ENCODE peak calls at places on chromosome 12, in six cellular contexts. One of them, this sample, is unnamed.

GRCh38 chr12:12684375-12685106 is 11.4 kb downstream of the GPR19 start:
- DNase-seq in upper lobe of right lung: no peak
- DNase-seq in AG04450: no peak
- DNase-seq in gastrocnemius medialis: no peak
- DNase-seq in AG09309: no peak
- DNase-seq in dorsolateral prefrontal cortex: peak
- DNase-seq in this sample: no peak

GRCh38 chr12:102539651-102540553 is 59.5 kb upstream of the IGF1 start:
- DNase-seq in AG09309: peak
- DNase-seq in upper lobe of right lung: no peak
- DNase-seq in dorsolateral prefrontal cortex: no peak
- DNase-seq in gastrocnemius medialis: no peak
- DNase-seq in AG04450: peak
- DNase-seq in this sample: peak

GRCh38 chr12:70408004-70408790 is 42.1 kb downstream of the KCNMB4 start:
- DNase-seq in upper lobe of right lung: no peak
- DNase-seq in AG04450: no peak
- DNase-seq in gastrocnemius medialis: no peak
- DNase-seq in dorsolateral prefrontal cortex: peak
- DNase-seq in AG09309: no peak
- DNase-seq in this sample: no peak

GRCh38 chr12:32270818-32271710 is 128.3 kb upstream of the FGD4 start:
- DNase-seq in gastrocnemius medialis: no peak
- DNase-seq in AG09309: peak
- DNase-seq in dorsolateral prefrontal cortex: no peak
- DNase-seq in AG04450: no peak
- DNase-seq in upper lobe of right lung: no peak
- DNase-seq in this sample: no peak

GRCh38 chr12:130663510-130663909 is 52.6 kb downstream of the RIMBP2 start:
- DNase-seq in gastrocnemius medialis: no peak
- DNase-seq in upper lobe of right lung: no peak
- DNase-seq in dorsolateral prefrontal cortex: no peak
- DNase-seq in AG04450: no peak
- DNase-seq in AG09309: no peak
- DNase-seq in this sample: no peak

GRCh38 chr12:2856901-2857495 is at the start of gene TEX52:
- DNase-seq in gastrocnemius medialis: no peak
- DNase-seq in upper lobe of right lung: no peak
- DNase-seq in AG09309: no peak
- DNase-seq in dorsolateral prefrontal cortex: no peak
- DNase-seq in AG04450: no peak
- DNase-seq in this sample: no peak

GRCh38 chr12:46214668-46215429 is 54.0 kb downstream of the SLC38A1 start:
- DNase-seq in AG04450: no peak
- DNase-seq in gastrocnemius medialis: peak
- DNase-seq in upper lobe of right lung: no peak
- DNase-seq in AG09309: no peak
- DNase-seq in dorsolateral prefrontal cortex: no peak
- DNase-seq in this sample: no peak

GRCh38 chr12:122799635-122800243 is 25.4 kb downstream of the CCDC62 start:
- DNase-seq in dorsolateral prefrontal cortex: no peak
- DNase-seq in upper lobe of right lung: no peak
- DNase-seq in gastrocnemius medialis: no peak
- DNase-seq in AG04450: no peak
- DNase-seq in AG09309: no peak
- DNase-seq in this sample: no peak

GRCh38 chr12:116244001-116244400 is 33.5 kb downstream of the MED13L start:
- DNase-seq in dorsolateral prefrontal cortex: no peak
- DNase-seq in AG04450: peak
- DNase-seq in upper lobe of right lung: no peak
- DNase-seq in AG09309: no peak
- DNase-seq in gastrocnemius medialis: no peak
- DNase-seq in this sample: no peak

GRCh38 chr12:85182699-85183098 is 97.3 kb upstream of the ALX1 start:
- DNase-seq in dorsolateral prefrontal cortex: no peak
- DNase-seq in AG09309: no peak
- DNase-seq in gastrocnemius medialis: no peak
- DNase-seq in AG04450: no peak
- DNase-seq in upper lobe of right lung: no peak
- DNase-seq in this sample: no peak

GRCh38 chr12:82627799-82628198 is 58.9 kb upstream of the TMTC2 start:
- DNase-seq in dorsolateral prefrontal cortex: no peak
- DNase-seq in upper lobe of right lung: no peak
- DNase-seq in gastrocnemius medialis: no peak
- DNase-seq in AG09309: peak
- DNase-seq in AG04450: no peak
- DNase-seq in this sample: no peak

GRCh38 chr12:12715128-12715458 is 2.1 kb upstream of the CDKN1B start:
- DNase-seq in gastrocnemius medialis: no peak
- DNase-seq in upper lobe of right lung: no peak
- DNase-seq in AG09309: no peak
- DNase-seq in AG04450: no peak
- DNase-seq in dorsolateral prefrontal cortex: no peak
- DNase-seq in this sample: no peak

GRCh38 chr12:71046215-71046614 is 111.6 kb downstream of the TSPAN8 start:
- DNase-seq in AG09309: no peak
- DNase-seq in dorsolateral prefrontal cortex: no peak
- DNase-seq in upper lobe of right lung: no peak
- DNase-seq in gastrocnemius medialis: no peak
- DNase-seq in AG04450: no peak
- DNase-seq in this sample: peak

GRCh38 chr12:120540445-120540844 is 6.3 kb downstream of the RNF10 start:
- DNase-seq in upper lobe of right lung: no peak
- DNase-seq in AG04450: no peak
- DNase-seq in gastrocnemius medialis: no peak
- DNase-seq in dorsolateral prefrontal cortex: no peak
- DNase-seq in AG09309: peak
- DNase-seq in this sample: no peak

GRCh38 chr12:122126342-122126635 is 47.7 kb downstream of the IL31 start:
- DNase-seq in upper lobe of right lung: no peak
- DNase-seq in AG04450: no peak
- DNase-seq in AG09309: no peak
- DNase-seq in gastrocnemius medialis: no peak
- DNase-seq in dorsolateral prefrontal cortex: no peak
- DNase-seq in this sample: no peak

GRCh38 chr12:44558340-44559100 is 317.6 kb downstream of the NELL2 start:
- DNase-seq in upper lobe of right lung: no peak
- DNase-seq in dorsolateral prefrontal cortex: no peak
- DNase-seq in gastrocnemius medialis: no peak
- DNase-seq in AG09309: no peak
- DNase-seq in AG04450: no peak
- DNase-seq in this sample: no peak

GRCh38 chr12:7118914-7119313 is 9.8 kb downstream of the RBP5 start:
- DNase-seq in dorsolateral prefrontal cortex: no peak
- DNase-seq in upper lobe of right lung: no peak
- DNase-seq in AG04450: no peak
- DNase-seq in gastrocnemius medialis: no peak
- DNase-seq in AG09309: no peak
- DNase-seq in this sample: no peak
- H3K4me3 ChIP-seq in dorsolateral prefrontal cortex: no peak
- H3K4me3 ChIP-seq in upper lobe of right lung: no peak
- H3K4me3 ChIP-seq in AG04450: no peak
- H3K4me3 ChIP-seq in gastrocnemius medialis: no peak
- H3K4me3 ChIP-seq in AG09309: no peak
- H3K4me3 ChIP-seq in this sample: no peak

DNA sequence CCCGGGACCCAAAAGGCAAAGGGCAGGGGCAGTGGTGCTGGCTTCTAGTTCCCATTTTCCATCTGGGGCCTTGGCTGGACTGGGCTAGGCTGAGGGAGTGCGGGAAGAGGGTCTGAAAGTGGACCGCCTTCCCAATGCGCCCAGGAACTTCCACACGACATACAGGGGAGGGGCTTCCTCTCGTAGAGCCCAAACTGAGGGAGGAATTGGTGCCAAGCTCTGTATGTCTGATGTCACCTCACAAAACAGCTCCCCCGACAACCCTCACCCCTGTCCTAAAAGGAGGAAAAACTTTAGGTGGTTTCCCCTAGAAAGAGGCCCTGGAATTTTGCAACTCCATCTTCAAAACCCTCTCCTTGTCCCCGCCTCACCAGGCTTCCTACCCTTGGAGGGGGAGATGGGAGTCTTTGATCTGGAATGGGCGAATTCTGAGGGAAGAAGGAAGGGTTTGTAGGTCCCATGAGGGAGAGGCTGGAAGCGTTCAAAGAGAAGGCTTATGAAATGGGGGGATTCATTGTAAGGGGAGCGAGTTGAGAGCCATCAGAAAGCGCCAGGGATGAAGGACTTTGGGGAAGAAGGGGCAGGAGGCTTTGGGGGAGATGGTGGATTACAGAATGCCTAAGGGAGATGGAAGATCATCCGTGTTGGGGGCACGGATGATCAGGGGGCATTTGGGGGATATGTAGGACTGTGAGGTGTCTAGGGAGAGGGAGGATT is 851 bp downstream of the GLTP start:
- DNase-seq in AG09309: no peak
- DNase-seq in AG04450: no peak
- DNase-seq in gastrocnemius medialis: no peak
- DNase-seq in upper lobe of right lung: no peak
- DNase-seq in dorsolateral prefrontal cortex: no peak
- DNase-seq in this sample: no peak
- H3K4me3 ChIP-seq in AG09309: peak
- H3K4me3 ChIP-seq in AG04450: peak
- H3K4me3 ChIP-seq in gastrocnemius medialis: peak
- H3K4me3 ChIP-seq in upper lobe of right lung: peak
- H3K4me3 ChIP-seq in dorsolateral prefrontal cortex: peak
- H3K4me3 ChIP-seq in this sample: peak

GRCh38 chr12:111775205-111776193 is 8.8 kb downstream of the ALDH2 start:
- DNase-seq in AG09309: no peak
- DNase-seq in dorsolateral prefrontal cortex: peak
- DNase-seq in AG04450: peak
- DNase-seq in gastrocnemius medialis: peak
- DNase-seq in upper lobe of right lung: peak
- DNase-seq in this sample: peak

GRCh38 chr12:111777345-111778045 is 10.8 kb downstream of the ALDH2 start:
- DNase-seq in AG09309: no peak
- DNase-seq in upper lobe of right lung: peak
- DNase-seq in gastrocnemius medialis: no peak
- DNase-seq in AG04450: no peak
- DNase-seq in dorsolateral prefrontal cortex: no peak
- DNase-seq in this sample: no peak

GRCh38 chr12:111769599-111769998 is 2.9 kb downstream of the ALDH2 start:
- DNase-seq in AG04450: no peak
- DNase-seq in gastrocnemius medialis: no peak
- DNase-seq in AG09309: no peak
- DNase-seq in upper lobe of right lung: no peak
- DNase-seq in dorsolateral prefrontal cortex: no peak
- DNase-seq in this sample: no peak

GRCh38 chr12:111776836-111777344 is 10.2 kb downstream of the ALDH2 start:
- DNase-seq in gastrocnemius medialis: no peak
- DNase-seq in dorsolateral prefrontal cortex: no peak
- DNase-seq in AG04450: no peak
- DNase-seq in AG09309: no peak
- DNase-seq in upper lobe of right lung: no peak
- DNase-seq in this sample: no peak

DNA sequence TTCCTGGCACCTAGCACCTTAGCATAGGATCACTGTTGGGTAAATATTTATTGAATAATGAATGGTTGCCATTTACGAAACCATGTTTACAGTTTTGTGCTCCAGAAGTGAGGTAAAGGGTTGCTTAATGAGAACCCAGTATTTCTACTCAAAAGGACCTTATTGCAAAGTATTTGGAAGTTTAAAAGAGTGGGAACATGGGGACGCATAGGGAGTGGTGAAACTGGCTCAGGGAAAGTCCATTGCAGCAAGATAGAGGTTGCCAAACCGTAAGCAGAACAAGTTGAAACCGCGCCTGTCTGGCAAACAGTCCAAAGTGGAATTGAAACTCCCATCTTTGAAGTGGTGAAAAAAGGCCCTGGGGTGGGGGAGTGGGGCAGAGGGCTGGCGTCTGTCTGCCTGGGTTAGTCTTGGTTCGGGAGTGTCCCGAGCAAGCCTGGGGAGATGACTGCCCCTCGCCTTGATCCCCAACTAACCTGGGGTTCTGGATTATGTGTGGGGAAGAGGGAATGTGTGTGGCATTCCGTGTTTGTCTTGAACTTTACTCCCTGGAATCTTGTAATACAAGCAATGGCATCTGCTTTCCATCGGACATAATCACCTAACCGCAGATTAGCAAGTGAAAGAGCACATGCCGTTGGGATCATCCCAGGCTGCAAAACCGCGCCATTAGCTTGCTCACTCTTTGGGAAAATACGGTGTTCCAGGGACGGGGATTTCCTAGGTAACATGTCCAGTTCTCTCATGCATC is 7.2 kb downstream of the ALDH2 start:
- DNase-seq in AG04450: peak
- DNase-seq in upper lobe of right lung: peak
- DNase-seq in gastrocnemius medialis: peak
- DNase-seq in dorsolateral prefrontal cortex: no peak
- DNase-seq in AG09309: peak
- DNase-seq in this sample: peak
- H3K4me3 ChIP-seq in AG04450: peak
- H3K4me3 ChIP-seq in upper lobe of right lung: peak
- H3K4me3 ChIP-seq in gastrocnemius medialis: peak
- H3K4me3 ChIP-seq in dorsolateral prefrontal cortex: peak
- H3K4me3 ChIP-seq in AG09309: no peak
- H3K4me3 ChIP-seq in this sample: no peak

DNA sequence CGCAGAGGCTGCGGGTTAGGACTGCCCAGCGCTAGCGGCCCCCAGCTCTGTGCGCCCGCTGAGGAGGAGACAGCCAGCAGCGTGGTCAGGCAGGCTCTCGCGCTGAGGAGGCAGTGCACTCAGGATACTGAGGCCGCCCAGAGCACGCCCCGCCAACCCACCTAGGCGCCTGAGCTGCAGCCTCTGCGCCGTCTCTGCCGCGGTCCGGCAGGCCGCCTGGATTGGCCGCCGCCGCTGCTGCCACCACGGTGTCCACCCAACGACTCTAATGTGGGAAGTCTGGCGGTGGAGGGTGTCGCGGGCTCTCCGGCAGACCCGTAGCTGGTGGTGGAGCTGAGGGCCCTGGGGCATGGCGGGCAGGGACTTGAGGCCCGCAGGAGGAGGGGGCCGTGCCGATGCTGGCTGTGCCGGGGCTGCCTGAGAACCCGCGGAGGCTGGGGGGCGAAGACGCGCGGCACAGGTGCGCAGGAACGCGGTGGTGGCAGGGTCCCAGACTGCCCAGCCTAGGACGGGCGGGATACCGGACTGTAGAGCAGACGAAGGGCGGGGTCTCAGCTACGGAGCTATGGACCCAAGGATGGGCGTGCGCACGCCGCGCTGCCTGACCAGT is 69.9 kb downstream of the ASCL4 start:
- DNase-seq in AG09309: no peak
- DNase-seq in upper lobe of right lung: no peak
- DNase-seq in gastrocnemius medialis: no peak
- DNase-seq in AG04450: no peak
- DNase-seq in dorsolateral prefrontal cortex: no peak
- DNase-seq in this sample: no peak
- H3K4me3 ChIP-seq in AG09309: peak
- H3K4me3 ChIP-seq in upper lobe of right lung: peak
- H3K4me3 ChIP-seq in gastrocnemius medialis: peak
- H3K4me3 ChIP-seq in AG04450: no peak
- H3K4me3 ChIP-seq in dorsolateral prefrontal cortex: peak
- H3K4me3 ChIP-seq in this sample: peak

GRCh38 chr12:97132270-97132669 is 225.2 kb downstream of the NEDD1 start:
- DNase-seq in AG09309: no peak
- DNase-seq in AG04450: no peak
- DNase-seq in upper lobe of right lung: no peak
- DNase-seq in dorsolateral prefrontal cortex: no peak
- DNase-seq in gastrocnemius medialis: no peak
- DNase-seq in this sample: no peak
- H3K4me3 ChIP-seq in AG09309: no peak
- H3K4me3 ChIP-seq in AG04450: no peak
- H3K4me3 ChIP-seq in upper lobe of right lung: no peak
- H3K4me3 ChIP-seq in dorsolateral prefrontal cortex: no peak
- H3K4me3 ChIP-seq in gastrocnemius medialis: no peak
- H3K4me3 ChIP-seq in this sample: no peak

This sample was measured in skeletal muscle cell.